ENCODE peak calls at places on chromosomes 5 and 9, in seven cellular contexts. V, A, Y, R, E, B and T are unnamed samples.

GRCh38 chr9:135575995-135576631 is 14.6 kb downstream of the PAEP start:
- DNase-seq in V (no peak), A (peak), Y (no peak), R (no peak), E (no peak), B (no peak), T (no peak)

GRCh38 chr9:96719538-96720315 is 58.2 kb downstream of the ZNF510 start:
- DNase-seq in V (no peak), A (no peak), Y (peak), R (no peak), E (no peak), B (no peak), T (peak)

GRCh38 chr9:126411225-126411947 is 84.8 kb downstream of the MVB12B start:
- DNase-seq in V (no peak), A (no peak), Y (peak), R (no peak), E (no peak), B (peak), T (no peak)

GRCh38 chr5:141758316-141758965 is 76.4 kb upstream of the ARAP3 start:
- DNase-seq in V (no peak), A (no peak), Y (peak), R (peak), E (no peak), B (no peak), T (no peak)

GRCh38 chr9:76912631-76913275 is 6.8 kb upstream of the PRUNE2 start:
- DNase-seq in V (no peak), A (no peak), Y (no peak), R (no peak), E (no peak), B (no peak), T (no peak)

GRCh38 chr5:36599986-36600779 is 6.2 kb upstream of the SLC1A3 start:
- DNase-seq in V (no peak), A (no peak), Y (no peak), R (no peak), E (no peak), B (no peak), T (no peak)

GRCh38 chr9:134403292-134403681 is 77.0 kb downstream of the RXRA start:
- DNase-seq in V (no peak), A (no peak), Y (no peak), R (no peak), E (no peak), B (no peak), T (no peak)

GRCh38 chr5:97762483-97762882 is 579.4 kb upstream of the RIOK2 start:
- DNase-seq in V (no peak), A (no peak), Y (no peak), R (no peak), E (no peak), B (no peak), T (no peak)

GRCh38 chr5:95738069-95738468 is 6.9 kb downstream of the RHOBTB3 start:
- DNase-seq in V (no peak), A (no peak), Y (no peak), R (no peak), E (no peak), B (no peak), T (no peak)

GRCh38 chr9:127664678-127665507 is 41.9 kb upstream of the CFAP157 start:
- DNase-seq in V (no peak), A (no peak), Y (no peak), R (no peak), E (no peak), B (no peak), T (no peak)

GRCh38 chr5:149878371-149878770 is 66.2 kb downstream of the PDE6A start:
- DNase-seq in V (no peak), A (no peak), Y (no peak), R (no peak), E (no peak), B (no peak), T (no peak)

GRCh38 chr5:78221964-78222451 is 72.5 kb downstream of the AP3B1 start:
- DNase-seq in V (no peak), A (no peak), Y (no peak), R (peak), E (no peak), B (peak), T (no peak)

GRCh38 chr5:149038336-149039075 is 24.4 kb downstream of the SH3TC2 start:
- DNase-seq in V (no peak), A (no peak), Y (no peak), R (no peak), E (no peak), B (no peak), T (no peak)

GRCh38 chr5:4533457-4534105 is 606.5 kb upstream of the ADAMTS16 start:
- DNase-seq in V (no peak), A (no peak), Y (no peak), R (no peak), E (no peak), B (no peak), T (no peak)

GRCh38 chr5:87393331-87393730 is 19.4 kb downstream of the CCNH start:
- DNase-seq in V (no peak), A (no peak), Y (no peak), R (no peak), E (no peak), B (no peak), T (no peak)

GRCh38 chr5:72156921-72157320 is 49.6 kb downstream of the MAP1B start:
- DNase-seq in V (no peak), A (no peak), Y (peak), R (no peak), E (no peak), B (no peak), T (no peak)

GRCh38 chr5:4880304-4880741 is 259.8 kb upstream of the ADAMTS16 start:
- DNase-seq in V (no peak), A (no peak), Y (no peak), R (no peak), E (no peak), B (no peak), T (no peak)

GRCh38 chr5:81397169-81397568 is 3.2 kb upstream of the ACOT12 start:
- DNase-seq in V (no peak), A (no peak), Y (no peak), R (no peak), E (no peak), B (no peak), T (no peak)

GRCh38 chr5:54608423-54609085 is 91.0 kb downstream of the SNX18 start:
- DNase-seq in V (no peak), A (no peak), Y (no peak), R (no peak), E (no peak), B (no peak), T (no peak)

GRCh38 chr5:127564002-127564769 is 46.7 kb downstream of the PRRC1 start:
- DNase-seq in V (peak), A (no peak), Y (peak), R (no peak), E (no peak), B (peak), T (no peak)